ENCODE peak calls at places on chromosome 6, in nine cellular contexts. One of them, this sample, is unnamed.

GRCh38 chr6:157281570-157281969 is 41.7 kb downstream of the TMEM242 start:
- DNase-seq in A549: peak; percentile 38
- DNase-seq in tibial artery: no peak
- DNase-seq in HEK293T: no peak
- DNase-seq in endothelial cell: no peak
- DNase-seq in cardiac muscle cell: no peak
- DNase-seq in activated naive CD8-positive, alpha-beta T cell treated with anti-CD3 and anti-CD28 coated beads, Interleukin-2, amount 50 U/mL, for 24 hours: no peak
- DNase-seq in psoas muscle: no peak
- DNase-seq in CD8-positive, alpha-beta T cell: no peak
- DNase-seq in this sample: no peak

GRCh38 chr6:10641494-10641893 is 52.9 kb downstream of the C6orf52 start:
- DNase-seq in activated naive CD8-positive, alpha-beta T cell treated with anti-CD3 and anti-CD28 coated beads, Interleukin-2, amount 50 U/mL, for 24 hours: no peak
- DNase-seq in A549: no peak
- DNase-seq in cardiac muscle cell: no peak
- DNase-seq in HEK293T: no peak
- DNase-seq in psoas muscle: no peak
- DNase-seq in tibial artery: no peak
- DNase-seq in endothelial cell: no peak
- DNase-seq in CD8-positive, alpha-beta T cell: no peak
- DNase-seq in this sample: no peak

GRCh38 chr6:11315743-11316437 is 83.4 kb upstream of the NEDD9 start:
- DNase-seq in HEK293T: no peak
- DNase-seq in tibial artery: no peak
- DNase-seq in activated naive CD8-positive, alpha-beta T cell treated with anti-CD3 and anti-CD28 coated beads, Interleukin-2, amount 50 U/mL, for 24 hours: no peak
- DNase-seq in cardiac muscle cell: no peak
- DNase-seq in endothelial cell: no peak
- DNase-seq in CD8-positive, alpha-beta T cell: no peak
- DNase-seq in A549: peak; percentile 95
- DNase-seq in psoas muscle: no peak
- DNase-seq in this sample: no peak

GRCh38 chr6:137696765-137697164 is 170.3 kb upstream of the TNFAIP3 start:
- DNase-seq in tibial artery: no peak
- DNase-seq in A549: no peak
- DNase-seq in endothelial cell: no peak
- DNase-seq in psoas muscle: no peak
- DNase-seq in cardiac muscle cell: peak; percentile 86
- DNase-seq in activated naive CD8-positive, alpha-beta T cell treated with anti-CD3 and anti-CD28 coated beads, Interleukin-2, amount 50 U/mL, for 24 hours: no peak
- DNase-seq in HEK293T: no peak
- DNase-seq in CD8-positive, alpha-beta T cell: no peak
- DNase-seq in this sample: no peak

GRCh38 chr6:87718662-87719433 is 16.8 kb upstream of the AKIRIN2 start:
- DNase-seq in CD8-positive, alpha-beta T cell: no peak
- DNase-seq in A549: no peak
- DNase-seq in tibial artery: no peak
- DNase-seq in psoas muscle: no peak
- DNase-seq in HEK293T: no peak
- DNase-seq in endothelial cell: no peak
- DNase-seq in cardiac muscle cell: no peak
- DNase-seq in activated naive CD8-positive, alpha-beta T cell treated with anti-CD3 and anti-CD28 coated beads, Interleukin-2, amount 50 U/mL, for 24 hours: no peak
- DNase-seq in this sample: no peak

GRCh38 chr6:131116755-131117360 is 18.4 kb upstream of the AKAP7 start:
- DNase-seq in endothelial cell: peak; percentile 15
- DNase-seq in cardiac muscle cell: peak; percentile 26
- DNase-seq in HEK293T: peak; percentile 47
- DNase-seq in psoas muscle: no peak
- DNase-seq in CD8-positive, alpha-beta T cell: no peak
- DNase-seq in A549: peak; percentile 53
- DNase-seq in activated naive CD8-positive, alpha-beta T cell treated with anti-CD3 and anti-CD28 coated beads, Interleukin-2, amount 50 U/mL, for 24 hours: no peak
- DNase-seq in tibial artery: no peak
- DNase-seq in this sample: no peak

GRCh38 chr6:111852704-111853103 is 20.5 kb downstream of the FYN start:
- DNase-seq in HEK293T: no peak
- DNase-seq in tibial artery: no peak
- DNase-seq in endothelial cell: no peak
- DNase-seq in cardiac muscle cell: no peak
- DNase-seq in psoas muscle: no peak
- DNase-seq in A549: no peak
- DNase-seq in activated naive CD8-positive, alpha-beta T cell treated with anti-CD3 and anti-CD28 coated beads, Interleukin-2, amount 50 U/mL, for 24 hours: no peak
- DNase-seq in CD8-positive, alpha-beta T cell: no peak
- DNase-seq in this sample: no peak

GRCh38 chr6:136113736-136114173 is 136.4 kb downstream of the MTFR2 start:
- DNase-seq in tibial artery: peak; percentile 41
- DNase-seq in activated naive CD8-positive, alpha-beta T cell treated with anti-CD3 and anti-CD28 coated beads, Interleukin-2, amount 50 U/mL, for 24 hours: no peak
- DNase-seq in psoas muscle: peak; percentile 17
- DNase-seq in cardiac muscle cell: peak; percentile 76
- DNase-seq in A549: peak; percentile 31
- DNase-seq in CD8-positive, alpha-beta T cell: no peak
- DNase-seq in HEK293T: peak; percentile 59
- DNase-seq in endothelial cell: peak; percentile 57
- DNase-seq in this sample: peak; percentile 17

GRCh38 chr6:136465766-136466303 is 84.4 kb downstream of the MAP7 start:
- DNase-seq in CD8-positive, alpha-beta T cell: no peak
- DNase-seq in cardiac muscle cell: no peak
- DNase-seq in activated naive CD8-positive, alpha-beta T cell treated with anti-CD3 and anti-CD28 coated beads, Interleukin-2, amount 50 U/mL, for 24 hours: no peak
- DNase-seq in A549: no peak
- DNase-seq in psoas muscle: no peak
- DNase-seq in HEK293T: no peak
- DNase-seq in endothelial cell: no peak
- DNase-seq in tibial artery: no peak
- DNase-seq in this sample: no peak

GRCh38 chr6:167235005-167235404 is 56.1 kb upstream of the UNC93A start:
- DNase-seq in HEK293T: no peak
- DNase-seq in A549: no peak
- DNase-seq in CD8-positive, alpha-beta T cell: no peak
- DNase-seq in cardiac muscle cell: no peak
- DNase-seq in activated naive CD8-positive, alpha-beta T cell treated with anti-CD3 and anti-CD28 coated beads, Interleukin-2, amount 50 U/mL, for 24 hours: no peak
- DNase-seq in endothelial cell: no peak
- DNase-seq in psoas muscle: no peak
- DNase-seq in tibial artery: no peak
- DNase-seq in this sample: no peak

This sample was measured in nephron progenitor cell.